ENCODE peak calls at places on chromosomes 3 and 15, in four cellular contexts. P is activated CD4-positive, alpha-beta T cell treated with anti-CD3 and anti-CD28 coated beads for 4 hours; W is kidney tubule cell; D is A549. Q is an unnamed sample.

GRCh38 chr3:175312766-175313165 is 453.6 kb downstream of the NAALADL2 start:
- DNase-seq in P (no peak), D (no peak), W (no peak), Q (no peak)

GRCh38 chr15:63157891-63158431 is 684 bp upstream of the RPS27L start:
- DNase-seq in P (no peak), W (peak), D (peak), Q (peak)

GRCh38 chr15:100831466-100831865 is 48.2 kb upstream of the ALDH1A3 start:
- DNase-seq in W (peak), D (no peak), P (no peak), Q (no peak)

GRCh38 chr3:194003128-194004057 is 132.6 kb upstream of the HES1 start:
- DNase-seq in D (peak), P (no peak), W (peak), Q (peak)

GRCh38 chr15:81007428-81008064 is 6.8 kb downstream of the TLNRD1 start:
- DNase-seq in P (no peak), D (no peak), W (no peak), Q (no peak)

GRCh38 chr3:51340311-51340829 is 44.7 kb upstream of the MANF start:
- DNase-seq in P (no peak), D (peak), W (peak), Q (peak)

GRCh38 chr3:29642393-29643033 is 361.6 kb downstream of the RBMS3 start:
- DNase-seq in P (no peak), W (peak), D (peak), Q (peak)

GRCh38 chr3:125075738-125076137 is 19.9 kb upstream of the HEG1 start:
- DNase-seq in W (no peak), D (no peak), P (no peak), Q (no peak)

GRCh38 chr15:100721758-100722550 is 119.6 kb downstream of the ASB7 start:
- DNase-seq in D (peak), P (no peak), W (peak), Q (peak)

GRCh38 chr3:170178631-170179030 is 2.9 kb downstream of the PHC3 start:
- DNase-seq in D (no peak), P (peak), W (no peak), Q (no peak)

GRCh38 chr3:52333869-52334557 is 17.9 kb downstream of the DNAH1 start:
- DNase-seq in P (no peak), D (peak), W (peak), Q (peak)

GRCh38 chr15:87200149-87200548 is 1056.4 kb downstream of the NTRK3 start:
- DNase-seq in D (no peak), P (no peak), W (no peak), Q (no peak)

GRCh38 chr3:16849240-16849639 is 35.5 kb upstream of the PLCL2 start:
- DNase-seq in D (no peak), P (peak), W (peak), Q (no peak)

GRCh38 chr3:23763040-23763477 is 42.7 kb upstream of the UBE2E1 start:
- DNase-seq in W (no peak), D (no peak), P (no peak), Q (no peak)

GRCh38 chr3:172153335-172153861 is 114.0 kb downstream of the FNDC3B start:
- DNase-seq in P (peak), D (peak), W (peak), Q (peak)

GRCh38 chr3:127002195-127003174 is 19.6 kb downstream of the PLXNA1 start:
- DNase-seq in W (peak), P (no peak), D (no peak), Q (no peak)

GRCh38 chr3:138310494-138310893 is 19.2 kb downstream of the NME9 start:
- DNase-seq in P (no peak), D (no peak), W (no peak), Q (no peak)

GRCh38 chr3:69283496-69283895 is 102.4 kb downstream of the FRMD4B start:
- DNase-seq in P (no peak), W (no peak), D (no peak), Q (peak)

GRCh38 chr3:102089904-102090492 is 240.7 kb downstream of the NFKBIZ start:
- DNase-seq in W (peak), D (peak), P (no peak), Q (peak)

GRCh38 chr15:70156781-70157261 is 59.1 kb upstream of the TLE3 start:
- DNase-seq in W (peak), D (no peak), P (no peak), Q (peak)

GRCh38 chr15:99435138-99435695 is 130.6 kb upstream of the MEF2A start:
- DNase-seq in D (no peak), P (no peak), W (peak), Q (peak)

GRCh38 chr3:186057594-186057993 is 51.3 kb downstream of the ETV5 start:
- DNase-seq in D (peak), P (no peak), W (peak), Q (peak)

GRCh38 chr3:13544951-13545651 is 3.8 kb upstream of the FBLN2 start:
- DNase-seq in D (no peak), W (no peak), P (no peak), Q (no peak)

GRCh38 chr3:145801699-145802098 is 359.3 kb downstream of the PLOD2 start:
- DNase-seq in D (no peak), W (no peak), P (no peak), Q (no peak)

GRCh38 chr3:29683306-29683993 is 402.6 kb downstream of the RBMS3 start:
- DNase-seq in P (no peak), D (peak), W (peak), Q (peak)

GRCh38 chr3:152524198-152525140 is 255.7 kb downstream of the MBNL1 start:
- DNase-seq in D (peak), P (peak), W (peak), Q (peak)

GRCh38 chr3:79490165-79491028 is 277.4 kb downstream of the ROBO1 start:
- DNase-seq in P (no peak), D (no peak), W (peak), Q (no peak)

GRCh38 chr15:40092416-40093223 is 16.1 kb downstream of the BMF start:
- DNase-seq in P (no peak), W (no peak), D (no peak), Q (no peak)

GRCh38 chr3:116445291-116445841 is at the start of gene LSAMP:
- DNase-seq in D (no peak), P (no peak), W (no peak), Q (no peak)

GRCh38 chr15:68695061-68695595 is 116.3 kb downstream of the CORO2B start:
- DNase-seq in P (no peak), D (no peak), W (no peak), Q (no peak)

GRCh38 chr3:84965141-84965540 is 6.4 kb downstream of the CADM2 start:
- DNase-seq in P (no peak), W (no peak), D (peak), Q (peak)

Q was measured in PC-3.